ENCODE peak calls at places on chromosomes 13 and 19, in five cellular contexts. S is neural progenitor cell, Z is H9, E is GM23248, I is fibroblast of lung. O is an unnamed sample.

GRCh38 chr13:107942030-107942617 is 273.2 kb downstream of the LIG4 start:
- DNase-seq in S (no peak), Z (no peak), I (no peak), E (no peak), O (no peak)

GRCh38 chr19:15640294-15640903 is at the start of gene CYP4F3:
- DNase-seq in I (no peak), E (peak; percentile 13), Z (no peak), S (no peak), O (no peak)

GRCh38 chr13:24083722-24084421 is 76.6 kb upstream of the SPATA13 start:
- DNase-seq in E (peak; percentile 18), S (peak; percentile 74), I (no peak), Z (no peak), O (no peak)

GRCh38 chr19:47024502-47024901 is 4.9 kb downstream of the NPAS1 start:
- DNase-seq in E (no peak), Z (no peak), S (no peak), I (no peak), O (no peak)

GRCh38 chr13:22700488-22700887 is 480.3 kb upstream of the SGCG start:
- DNase-seq in E (no peak), S (no peak), Z (no peak), I (no peak), O (no peak)

GRCh38 chr19:47002853-47003610 is 16.6 kb upstream of the NPAS1 start:
- DNase-seq in E (no peak), S (no peak), I (no peak), Z (no peak), O (no peak)

GRCh38 chr13:49731766-49732165 is 40.5 kb upstream of the EBPL start:
- DNase-seq in Z (no peak), E (peak; percentile 89), S (no peak), I (peak; percentile 81), O (no peak)

GRCh38 chr13:30679483-30680330 is 55.6 kb upstream of the ALOX5AP start:
- DNase-seq in I (peak; percentile 31), E (peak; percentile 57), Z (peak; percentile 50), S (peak; percentile 60), O (no peak)

GRCh38 chr13:113020323-113021080 is 51.5 kb downstream of the MCF2L start:
- DNase-seq in I (no peak), S (no peak), Z (no peak), E (no peak), O (no peak)

GRCh38 chr19:16327911-16328823 is 3.5 kb downstream of the KLF2 start:
- DNase-seq in I (peak; percentile 41), Z (no peak), S (no peak), E (peak; percentile 93), O (no peak)

GRCh38 chr19:14835011-14835410 is at the start of the genes OR7A5 and OR7C1:
- DNase-seq in S (no peak), I (no peak), E (no peak), Z (no peak), O (no peak)

GRCh38 chr13:29362849-29363604 is 232.5 kb downstream of the SLC7A1 start:
- DNase-seq in Z (peak; percentile 81), I (peak; percentile 30), E (peak; percentile 68), S (peak; percentile 78), O (no peak)

GRCh38 chr13:112182831-112183543 is 116.0 kb downstream of the SOX1 start:
- DNase-seq in S (no peak), Z (no peak), E (no peak), I (no peak), O (no peak)

GRCh38 chr13:36520111-36520510 is 87.8 kb downstream of the CCNA1 start:
- DNase-seq in S (no peak), I (peak; percentile 30), E (no peak), Z (no peak), O (no peak)

GRCh38 chr19:29612801-29613595 is 6.9 kb downstream of the POP4 start:
- DNase-seq in I (no peak), Z (no peak), S (no peak), E (no peak), O (no peak)

GRCh38 chr19:9858766-9859165 is 23.6 kb downstream of the PIN1 start:
- DNase-seq in S (no peak), E (no peak), Z (no peak), I (no peak), O (no peak)

GRCh38 chr13:86922936-86923335 is 748.2 kb upstream of the SLITRK5 start:
- DNase-seq in I (peak; percentile 42), E (peak; percentile 37), S (no peak), Z (no peak), O (no peak)

GRCh38 chr19:8180018-8180417 is 29.2 kb upstream of the CERS4 start:
- DNase-seq in E (no peak), S (no peak), I (no peak), Z (no peak), O (no peak)

GRCh38 chr13:41428155-41428554 is 29.2 kb upstream of the RGCC start:
- DNase-seq in I (no peak), E (peak; percentile 7), Z (peak; percentile 40), S (peak; percentile 53), O (no peak)

GRCh38 chr19:12698138-12698537 is 1.7 kb upstream of the FBXW9 start:
- DNase-seq in Z (no peak), E (no peak), I (no peak), S (no peak), O (no peak)

GRCh38 chr13:111483621-111483987 is 163.2 kb downstream of the TEX29 start:
- DNase-seq in Z (no peak), S (no peak), E (no peak), I (no peak), O (no peak)

GRCh38 chr19:21697171-21697570 is 70.2 kb downstream of the ZNF100 start:
- DNase-seq in I (no peak), E (no peak), Z (no peak), S (no peak), O (no peak)

GRCh38 chr13:38888309-38888708 is 102.3 kb downstream of the STOML3 start:
- DNase-seq in I (peak; percentile 79), Z (no peak), S (no peak), E (peak; percentile 87), O (no peak)

GRCh38 chr13:80603351-80603750 is 262.4 kb upstream of the SPRY2 start:
- DNase-seq in I (no peak), E (no peak), S (no peak), Z (no peak), O (no peak)

GRCh38 chr19:29623726-29624488 is 17.8 kb downstream of the POP4 start:
- DNase-seq in E (no peak), I (no peak), S (no peak), Z (no peak), O (no peak)

GRCh38 chr13:44857061-44857460 is 132.2 kb downstream of the NUFIP1 start:
- DNase-seq in S (no peak), Z (no peak), E (peak; percentile 51), I (no peak), O (no peak)

GRCh38 chr13:44854264-44855060 is 134.8 kb downstream of the NUFIP1 start:
- DNase-seq in S (peak; percentile 40), I (no peak), E (no peak), Z (no peak), O (no peak)

GRCh38 chr13:44857736-44858135 is 131.5 kb downstream of the NUFIP1 start:
- DNase-seq in I (no peak), Z (no peak), S (no peak), E (no peak), O (no peak)

GRCh38 chr13:44853641-44854040 is 135.6 kb downstream of the NUFIP1 start:
- DNase-seq in S (no peak), I (no peak), E (no peak), Z (no peak), O (no peak)

DNA sequence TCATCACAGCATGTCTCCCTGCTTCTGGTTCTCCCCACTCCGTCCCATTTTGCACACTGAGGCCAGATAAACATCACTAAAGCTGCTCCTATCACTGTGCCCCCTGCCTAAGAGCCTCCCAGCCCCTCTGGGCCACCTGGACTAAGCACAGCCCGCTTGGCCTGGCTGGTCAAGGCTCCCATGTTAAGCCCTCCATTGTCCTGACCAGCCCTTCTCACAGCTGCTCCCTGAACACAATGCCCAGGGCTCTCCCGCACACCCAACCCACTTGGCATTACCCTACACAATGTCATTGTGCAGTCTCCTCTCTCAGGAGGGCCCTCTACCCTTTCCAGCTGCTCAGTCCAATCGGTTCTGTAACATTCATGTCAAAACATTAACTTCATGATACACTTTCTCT is 133.4 kb downstream of the NUFIP1 start:
- DNase-seq in Z (no peak), S (peak; percentile 67), I (no peak), E (no peak), O (no peak)
- H2AFZ ChIP-seq in Z (no peak overlapping the region), S (no peak overlapping the region), I (no peak overlapping the region), E (no peak overlapping the region), O (no peak overlapping the region)

DNA sequence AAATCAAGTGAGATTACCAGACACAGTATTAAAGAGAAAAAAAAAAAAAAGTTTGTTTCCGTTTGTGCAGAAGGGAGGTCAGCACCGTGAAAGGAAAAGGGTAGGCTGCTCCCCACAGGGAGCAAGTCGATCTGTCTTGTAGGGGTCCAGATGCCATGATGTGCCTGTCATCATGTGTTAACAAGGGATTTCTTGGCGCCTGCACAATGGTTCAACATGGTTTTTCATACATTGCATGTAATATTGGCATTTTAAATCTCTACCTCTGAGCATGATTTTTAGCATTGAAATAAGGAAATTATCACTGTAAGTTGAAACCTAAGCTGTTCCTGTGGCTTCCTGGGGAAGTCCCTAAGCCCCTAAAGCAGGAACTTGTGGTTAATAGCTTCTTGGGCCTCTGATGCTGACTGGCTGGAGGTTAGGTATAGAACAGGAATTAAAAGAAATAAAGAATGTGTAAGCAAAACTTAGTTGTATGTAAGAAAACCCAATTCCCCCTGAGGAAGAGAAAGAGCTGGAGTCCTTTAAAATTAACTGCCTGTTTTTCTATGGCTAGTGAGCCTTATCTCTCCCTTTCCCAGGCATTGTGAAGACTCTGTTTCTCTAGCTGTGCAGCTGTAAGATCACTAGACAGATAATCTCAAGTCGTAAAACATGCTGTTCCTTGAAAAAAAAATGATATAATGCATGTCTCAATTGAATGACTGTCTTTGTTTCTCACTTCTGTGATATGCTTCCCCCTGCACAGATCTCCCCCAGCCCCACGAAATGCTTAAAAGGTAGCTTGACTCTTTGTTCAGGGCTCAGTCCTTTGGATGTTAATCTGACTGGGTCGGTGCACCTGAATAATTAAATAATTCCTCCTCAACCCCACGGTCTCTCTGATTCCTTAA is 7.4 kb upstream of the FCGBP start:
- DNase-seq in S (peak; percentile 35), I (peak; percentile 34), E (no peak), Z (no peak), O (no peak)
- H3K4me1 ChIP-seq in S (peaks cover 21% of the 10 kb centered on the region), I (no peaks in the 10 kb centered on the region), E (no peaks in the 10 kb centered on the region), Z (no peaks in the 10 kb centered on the region), O (peaks cover 10% of the 10 kb centered on the region)

GRCh38 chr19:48470281-48470680 is 1.1 kb downstream of the CYTH2 start:
- DNase-seq in I (no peak), S (no peak), E (no peak), Z (peak; percentile 55), O (no peak)

GRCh38 chr19:48470856-48471255 is 1.7 kb downstream of the CYTH2 start:
- DNase-seq in I (no peak), E (no peak), Z (no peak), S (no peak), O (no peak)

GRCh38 chr19:48468806-48469055 is 438 bp upstream of the CYTH2 start:
- DNase-seq in S (no peak), Z (no peak), E (no peak), I (no peak), O (peak; percentile 99)

GRCh38 chr19:48466571-48467325 is 2.4 kb upstream of the CYTH2 start:
- DNase-seq in S (no peak), Z (no peak), E (peak; percentile 93), I (peak; percentile 78), O (no peak)

GRCh38 chr19:48469056-48469881 is at the start of gene CYTH2:
- DNase-seq in I (peak; percentile 100), E (peak; percentile 100), S (peak; percentile 100), Z (peak; percentile 100), O (no peak)
- H2AFZ ChIP-seq in I (peak within 1 kb of the TSS; percentile 73), E (peak within 1 kb of the TSS; percentile 81), S (peak within 1 kb of the TSS; percentile 40), Z (no peak within 1 kb of the TSS), O (peak within 1 kb of the TSS; percentile 85)

GRCh38 chr19:4981681-4981958 is 12.7 kb downstream of the KDM4B start:
- DNase-seq in I (no peak), S (no peak), E (no peak), Z (no peak), O (no peak)
- H3K4me1 ChIP-seq in I (peaks cover 18% of the 10 kb centered on the region), S (peaks cover 29% of the 10 kb centered on the region), E (peaks cover 28% of the 10 kb centered on the region), Z (no peaks in the 10 kb centered on the region), O (peaks cover 14% of the 10 kb centered on the region)